ENCODE peak calls at places on chromosomes 5 and 9, in nine cellular contexts. L is pancreas, Y is BJ, M is breast epithelium, A is cardiac muscle cell, G is fibroblast of lung, X is DND-41, T is uterus, I is heart right ventricle. O is an unnamed sample.

GRCh38 chr9:33817327-33818166 is 587 bp downstream of the UBE2R2 start:
- DNase-seq in A (peak; percentile 77), G (peak; percentile 76), Y (no peak), L (peak; percentile 85), T (peak; percentile 54), I (peak; percentile 56), X (peak; percentile 77), M (peak; percentile 56), O (no peak)

GRCh38 chr9:95316794-95317118 is 753 bp downstream of the FANCC start:
- DNase-seq in A (peak; percentile 89), Y (no peak), L (peak; percentile 86), T (peak; percentile 47), X (peak; percentile 75), G (peak; percentile 72), M (peak; percentile 55), I (peak; percentile 68), O (no peak)

GRCh38 chr5:132714456-132715307 is 22.7 kb downstream of the KIF3A start:
- DNase-seq in Y (no peak), I (no peak), A (no peak), X (no peak), M (no peak), G (peak; percentile 4), T (no peak), L (no peak), O (no peak)

GRCh38 chr5:107393846-107394245 is 276.9 kb downstream of the EFNA5 start:
- DNase-seq in I (no peak), Y (no peak), A (no peak), M (no peak), X (no peak), G (no peak), L (no peak), T (no peak), O (no peak)

GRCh38 chr9:124800306-124801259 is 23.6 kb downstream of the OLFML2A start:
- DNase-seq in T (no peak), Y (no peak), G (peak; percentile 59), X (no peak), A (no peak), M (no peak), L (peak; percentile 56), I (peak; percentile 52), O (peak; percentile 2)

GRCh38 chr5:181100121-181101015 is 30.6 kb downstream of the OR2V1 start:
- DNase-seq in I (no peak), T (no peak), M (no peak), X (no peak), Y (no peak), L (peak; percentile 72), A (peak; percentile 0), G (peak; percentile 4), O (no peak)

GRCh38 chr9:134493471-134494272 is 147.9 kb upstream of the COL5A1 start:
- DNase-seq in X (no peak), A (no peak), G (no peak), Y (no peak), I (no peak), L (peak; percentile 35), T (no peak), M (peak; percentile 37), O (no peak)

GRCh38 chr9:7234144-7234543 is 476.4 kb downstream of the KDM4C start:
- DNase-seq in T (no peak), A (peak; percentile 21), G (peak; percentile 12), M (no peak), X (peak; percentile 10), L (no peak), Y (no peak), I (no peak), O (no peak)

GRCh38 chr5:75335952-75336624 is 932 bp upstream of the HMGCR start:
- DNase-seq in T (no peak), Y (peak; percentile 38), I (no peak), X (peak; percentile 39), G (peak; percentile 87), L (no peak), M (no peak), A (peak; percentile 60), O (peak; percentile 82)

GRCh38 chr9:109455391-109455790 is 42.7 kb downstream of the PTPN3 start:
- DNase-seq in I (no peak), T (no peak), G (no peak), Y (no peak), M (no peak), X (no peak), A (no peak), L (no peak), O (no peak)

GRCh38 chr5:81896764-81897163 is 75.1 kb upstream of the ATG10 start:
- DNase-seq in M (no peak), G (no peak), T (no peak), I (no peak), Y (no peak), A (no peak), X (no peak), L (no peak), O (no peak)

GRCh38 chr5:98365126-98365525 is 408.3 kb upstream of the RGMB start:
- DNase-seq in Y (no peak), L (no peak), T (no peak), M (no peak), G (no peak), X (no peak), A (no peak), I (no peak), O (no peak)

GRCh38 chr5:72252574-72253155 is 67.4 kb downstream of the MRPS27 start:
- DNase-seq in G (peak; percentile 27), M (no peak), X (no peak), I (no peak), Y (no peak), L (no peak), T (no peak), A (no peak), O (no peak)

GRCh38 chr5:135456238-135457099 is 4.3 kb upstream of the TIFAB start:
- DNase-seq in T (no peak), I (no peak), L (peak; percentile 17), M (no peak), A (no peak), X (no peak), G (peak; percentile 92), Y (peak; percentile 80), O (no peak)

GRCh38 chr5:149298163-149298562 is 26.5 kb downstream of the AFAP1L1 start:
- DNase-seq in X (no peak), I (no peak), M (no peak), Y (no peak), A (no peak), G (no peak), T (no peak), L (no peak), O (no peak)

GRCh38 chr5:51810592-51810991 is 427.3 kb downstream of the ISL1 start:
- DNase-seq in M (no peak), Y (peak; percentile 6), L (no peak), G (no peak), A (no peak), T (no peak), I (no peak), X (no peak), O (peak; percentile 84)

DNA sequence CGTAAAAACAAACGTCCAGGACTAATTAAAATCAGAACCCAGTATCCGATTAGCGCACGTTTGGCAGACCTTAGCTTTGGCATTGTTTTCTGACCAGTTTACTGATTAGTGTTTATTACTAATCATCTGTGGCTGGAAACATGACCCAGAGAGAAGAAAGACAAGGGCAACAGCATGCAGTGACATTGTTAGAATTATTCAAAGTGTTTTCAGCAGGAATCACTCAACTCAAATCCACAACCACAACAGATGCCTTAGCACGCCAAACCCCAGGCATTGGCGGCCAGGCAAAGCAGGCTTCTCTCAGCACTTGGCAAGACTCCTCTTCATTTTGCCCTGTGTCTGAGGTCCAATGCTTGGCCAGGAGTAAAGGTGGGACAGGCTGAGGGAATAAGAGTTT is 490.0 kb downstream of the EBF1 start:
- DNase-seq in T (no peak), L (no peak), X (no peak), A (no peak), I (no peak), G (peak; percentile 73), Y (peak; percentile 50), M (no peak), O (no peak)
- TF ChIP-seq CTCF in T (no peak), L (no peak), X (no peak), A (no peak), I (no peak), G (no peak), Y (no peak), M (no peak), O (no peak)

GRCh38 chr9:24828687-24829086 is 283.0 kb upstream of the IZUMO3 start:
- DNase-seq in A (no peak), I (no peak), L (no peak), X (no peak), T (no peak), G (no peak), Y (no peak), M (no peak), O (no peak)

DNA sequence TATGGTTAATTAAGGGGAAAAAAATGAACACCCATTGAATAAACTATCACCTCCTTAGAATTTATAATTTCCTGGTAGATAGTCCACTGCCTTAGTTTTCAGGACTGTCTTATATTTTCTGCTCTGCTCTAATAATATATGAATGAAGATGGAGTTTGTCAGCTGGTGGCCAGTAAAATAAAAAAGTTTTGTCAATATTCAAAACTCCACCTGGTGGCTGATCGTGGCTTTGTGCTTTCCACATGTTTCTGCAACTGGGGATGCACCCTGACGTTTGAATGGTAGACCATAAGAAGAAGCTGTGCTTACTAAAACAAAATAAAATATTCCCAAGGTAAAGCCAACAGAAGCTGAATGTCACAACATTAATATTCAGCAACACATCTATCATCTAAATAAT is 286.6 kb upstream of the IZUMO3 start:
- DNase-seq in G (no peak), M (no peak), T (no peak), I (no peak), L (no peak), Y (no peak), X (no peak), A (peak; percentile 51), O (peak; percentile 13)
- TF ChIP-seq CTCF in G (no peak), M (no peak), T (no peak), I (no peak), L (no peak), Y (no peak), X (peak; percentile 17), A (no peak), O (peak; percentile 50)

DNA sequence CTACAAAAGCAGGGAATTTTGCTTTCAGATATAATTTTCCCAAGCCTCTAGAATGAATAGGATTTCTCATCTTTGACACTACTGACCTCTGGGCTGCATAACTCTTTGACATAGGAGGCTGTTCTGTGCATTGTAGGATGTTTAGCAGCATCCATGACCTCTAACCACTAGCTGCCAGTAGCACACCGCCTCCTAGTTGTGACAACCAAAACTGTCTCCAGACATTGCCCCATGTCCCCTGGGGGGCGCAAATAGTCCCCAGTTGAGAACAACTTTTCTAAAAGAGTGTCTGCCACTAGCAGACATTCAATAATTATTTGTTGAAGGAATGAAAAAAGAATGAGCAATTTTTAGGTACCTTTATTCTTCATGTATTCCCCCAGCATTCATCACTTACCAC is 51.8 kb downstream of the POU4F3 start:
- DNase-seq in A (no peak), G (no peak), M (no peak), Y (no peak), T (no peak), L (no peak), X (no peak), I (no peak), O (no peak)
- TF ChIP-seq CTCF in A (no peak), G (no peak), M (no peak), Y (no peak), T (no peak), L (no peak), X (peak; percentile 25), I (peak; percentile 9), O (peak; percentile 20)

GRCh38 chr9:31958572-31958971 is 425.9 kb upstream of the ACO1 start:
- DNase-seq in T (no peak), G (no peak), X (no peak), A (no peak), I (no peak), Y (no peak), M (no peak), L (no peak), O (no peak)
- TF ChIP-seq CTCF in T (no peak), G (no peak), X (no peak), A (no peak), I (no peak), Y (no peak), M (no peak), L (no peak), O (no peak)

O was measured in LNCaP clone FGC.